ENCODE peak calls at places on chromosomes 6 and 20, in five cellular contexts. Z is left cardiac atrium; Y is activated CD8-positive, alpha-beta T cell treated with anti-CD3 and anti-CD28 coated beads, Interleukin-2, amount 10 ng/mL, durations not matched to agents 7 days and 5 days; F is heart left ventricle; T is gastroesophageal sphincter. A is an unnamed sample.

GRCh38 chr20:50303573-50304500 is 113.2 kb downstream of the CEBPB start:
- ATAC-seq in Z (peak; percentile 1), Y (no peak), F (peak; percentile 12), T (peak; percentile 24), A (no peak)

GRCh38 chr20:44390280-44390679 is 34.8 kb downstream of the HNF4A start:
- ATAC-seq in Z (no peak), Y (no peak), F (no peak), T (no peak), A (no peak)

GRCh38 chr20:23195635-23196034 is 109.5 kb upstream of the CD93 start:
- ATAC-seq in Z (no peak), Y (no peak), F (no peak), T (no peak), A (no peak)

GRCh38 chr20:61884571-61885389 is 180.9 kb downstream of the TAF4 start:
- ATAC-seq in Z (no peak), Y (no peak), F (no peak), T (no peak), A (no peak)

GRCh38 chr20:64224344-64225165 is 31.0 kb upstream of the PCMTD2 start:
- ATAC-seq in Z (peak; percentile 74), Y (no peak), F (peak; percentile 65), T (no peak), A (peak; percentile 76)

GRCh38 chr6:48994811-48995210 is 468.2 kb downstream of the MMUT start:
- ATAC-seq in Z (no peak), Y (no peak), F (no peak), T (no peak), A (no peak)

GRCh38 chr6:138814179-138814834 is 18.4 kb downstream of the ECT2L start:
- ATAC-seq in Z (no peak), Y (no peak), F (no peak), T (no peak), A (no peak)

GRCh38 chr6:110886555-110887167 is 12.1 kb downstream of the AMD1 start:
- ATAC-seq in Z (no peak), Y (no peak), F (no peak), T (no peak), A (no peak)

GRCh38 chr6:31632279-31632946 is 11.9 kb downstream of the PRRC2A start:
- ATAC-seq in Z (no peak), Y (no peak), F (peak; percentile 3), T (no peak), A (no peak)

A was measured in SK-N-SH treated with all-trans-retinoic acid at 6 μM for 48 hours.